ENCODE peak calls at places on chromosomes 5 and 9, in four cellular contexts. K, Q, T and V are unnamed samples.

GRCh38 chr9:115524467-115525059 is 406.6 kb upstream of the TNC start:
- DNase-seq in T (no peak), K (peak), Q (no peak), V (no peak)

GRCh38 chr9:92734931-92735906 is 29.4 kb downstream of the BICD2 start:
- DNase-seq in K (no peak), Q (no peak), T (no peak), V (no peak)

GRCh38 chr5:34699155-34700077 is 43.3 kb downstream of the RAI14 start:
- DNase-seq in Q (no peak), T (no peak), K (no peak), V (no peak)

GRCh38 chr9:93159601-93160418 is 24.1 kb upstream of the WNK2 start:
- DNase-seq in K (peak), T (peak), Q (peak), V (peak)

GRCh38 chr5:6791031-6791577 is 77.9 kb downstream of the TENT4A start:
- DNase-seq in T (no peak), K (no peak), Q (no peak), V (peak)

GRCh38 chr5:1118738-1119137 is 6.9 kb upstream of the SLC12A7 start:
- DNase-seq in Q (no peak), K (no peak), T (no peak), V (no peak)

GRCh38 chr5:113061851-113062631 is 85.4 kb downstream of the DCP2 start:
- DNase-seq in Q (no peak), K (no peak), T (no peak), V (no peak)

GRCh38 chr5:135466178-135467050 is 14.3 kb upstream of the TIFAB start:
- DNase-seq in T (peak), K (peak), Q (peak), V (peak)

GRCh38 chr9:85290019-85290418 is 451.7 kb downstream of the AGTPBP1 start:
- DNase-seq in K (no peak), Q (no peak), T (no peak), V (no peak)

GRCh38 chr5:59036274-59036961 is 453.5 kb downstream of the RAB3C start:
- DNase-seq in Q (peak), K (no peak), T (no peak), V (no peak)

GRCh38 chr9:69149321-69149807 is 24.7 kb upstream of the TJP2 start:
- DNase-seq in Q (no peak), T (no peak), K (no peak), V (peak)

GRCh38 chr5:31213676-31214638 is 20.5 kb downstream of the CDH6 start:
- DNase-seq in Q (no peak), T (no peak), K (no peak), V (no peak)

GRCh38 chr9:4293293-4293931 is 6.5 kb downstream of the GLIS3 start:
- DNase-seq in T (no peak), K (no peak), Q (peak), V (no peak)

GRCh38 chr9:16828335-16829281 is 41.9 kb downstream of the BNC2 start:
- DNase-seq in Q (no peak), K (no peak), T (no peak), V (peak)

GRCh38 chr9:106482733-106483132 is 380.2 kb upstream of the ZNF462 start:
- DNase-seq in T (no peak), K (no peak), Q (no peak), V (no peak)

GRCh38 chr9:135468866-135469521 is 10.6 kb upstream of the PPP1R26 start:
- DNase-seq in K (no peak), Q (no peak), T (no peak), V (no peak)

GRCh38 chr9:28774433-28775029 is 1201.2 kb upstream of the C9orf72 start:
- DNase-seq in T (no peak), K (peak), Q (no peak), V (no peak)

GRCh38 chr5:131303537-131303936 is 39.7 kb downstream of the CDC42SE2 start:
- DNase-seq in K (no peak), Q (no peak), T (no peak), V (no peak)

GRCh38 chr5:103033696-103034095 is 86.2 kb downstream of the GIN1 start:
- DNase-seq in T (no peak), K (no peak), Q (no peak), V (no peak)

GRCh38 chr9:92716557-92716956 is 46.6 kb upstream of the IPPK start:
- DNase-seq in Q (peak), T (peak), K (peak), V (peak)

GRCh38 chr9:36092014-36092413 is 44.5 kb upstream of the GLIPR2 start:
- DNase-seq in T (no peak), Q (no peak), K (no peak), V (no peak)

GRCh38 chr5:34684281-34684979 is 28.3 kb downstream of the RAI14 start:
- DNase-seq in T (no peak), K (no peak), Q (no peak), V (no peak)

GRCh38 chr5:31674371-31674770 is 35.4 kb downstream of the PDZD2 start:
- DNase-seq in K (no peak), Q (no peak), T (no peak), V (no peak)

GRCh38 chr5:56523779-56524178 is 290.6 kb upstream of the ANKRD55 start:
- DNase-seq in Q (no peak), K (no peak), T (no peak), V (no peak)

GRCh38 chr5:1336749-1337489 is 8.0 kb downstream of the CLPTM1L start:
- DNase-seq in K (no peak), T (no peak), Q (no peak), V (no peak)

GRCh38 chr9:16238730-16239129 is 631.7 kb downstream of the BNC2 start:
- DNase-seq in T (no peak), K (no peak), Q (no peak), V (no peak)

GRCh38 chr9:128497824-128498610 is 6.5 kb upstream of the GLE1 start:
- DNase-seq in Q (no peak), K (no peak), T (no peak), V (no peak)

GRCh38 chr5:109324351-109324750 is 85.4 kb downstream of the PJA2 start:
- DNase-seq in K (no peak), T (no peak), Q (no peak), V (no peak)

GRCh38 chr5:60287174-60287771 is 393.7 kb upstream of the PDE4D start:
- DNase-seq in T (no peak), K (no peak), Q (no peak), V (no peak)

GRCh38 chr9:137123459-137123819 is 8.9 kb upstream of the DPP7 start:
- DNase-seq in Q (no peak), T (no peak), K (no peak), V (no peak)

GRCh38 chr5:156870498-156870839 is 20.4 kb downstream of the PPP1R2B start:
- DNase-seq in Q (no peak), K (no peak), T (no peak), V (no peak)

GRCh38 chr5:35830587-35830986 is 26.1 kb upstream of the IL7R start:
- DNase-seq in Q (no peak), T (no peak), K (no peak), V (no peak)

GRCh38 chr5:137743031-137743640 is 7.2 kb upstream of the KLHL3 start:
- DNase-seq in K (peak), T (no peak), Q (peak), V (no peak)

GRCh38 chr9:137273095-137273490 is 4.4 kb upstream of the TOR4A start:
- DNase-seq in T (no peak), K (no peak), Q (no peak), V (no peak)

GRCh38 chr9:132059351-132059750 is 20.3 kb downstream of the MED27 start:
- DNase-seq in K (no peak), T (no peak), Q (no peak), V (no peak)

GRCh38 chr9:133285252-133285775 is 10.3 kb upstream of the ABO start:
- DNase-seq in Q (no peak), T (no peak), K (no peak), V (peak)

GRCh38 chr9:133280387-133280786 is 5.4 kb upstream of the ABO start:
- DNase-seq in T (no peak), Q (no peak), K (no peak), V (peak)

GRCh38 chr9:133286523-133286922 is 11.5 kb upstream of the ABO start:
- DNase-seq in T (no peak), Q (no peak), K (no peak), V (no peak)

GRCh38 chr9:133284362-133284761 is 9.4 kb upstream of the ABO start:
- DNase-seq in K (no peak), Q (no peak), T (no peak), V (no peak)

GRCh38 chr9:133282454-133283238 is 7.6 kb upstream of the ABO start:
- DNase-seq in K (no peak), Q (no peak), T (no peak), V (peak)
- TF ChIP-seq CTCF in K (no peak), Q (no peak), T (no peak), V (no peak)

GRCh38 chr9:113587471-113588031 is 124.0 kb downstream of the RGS3 start:
- DNase-seq in T (no peak), Q (peak), K (no peak), V (no peak)
- TF ChIP-seq CTCF in T (no peak), Q (peak), K (no peak), V (peak)

DNA sequence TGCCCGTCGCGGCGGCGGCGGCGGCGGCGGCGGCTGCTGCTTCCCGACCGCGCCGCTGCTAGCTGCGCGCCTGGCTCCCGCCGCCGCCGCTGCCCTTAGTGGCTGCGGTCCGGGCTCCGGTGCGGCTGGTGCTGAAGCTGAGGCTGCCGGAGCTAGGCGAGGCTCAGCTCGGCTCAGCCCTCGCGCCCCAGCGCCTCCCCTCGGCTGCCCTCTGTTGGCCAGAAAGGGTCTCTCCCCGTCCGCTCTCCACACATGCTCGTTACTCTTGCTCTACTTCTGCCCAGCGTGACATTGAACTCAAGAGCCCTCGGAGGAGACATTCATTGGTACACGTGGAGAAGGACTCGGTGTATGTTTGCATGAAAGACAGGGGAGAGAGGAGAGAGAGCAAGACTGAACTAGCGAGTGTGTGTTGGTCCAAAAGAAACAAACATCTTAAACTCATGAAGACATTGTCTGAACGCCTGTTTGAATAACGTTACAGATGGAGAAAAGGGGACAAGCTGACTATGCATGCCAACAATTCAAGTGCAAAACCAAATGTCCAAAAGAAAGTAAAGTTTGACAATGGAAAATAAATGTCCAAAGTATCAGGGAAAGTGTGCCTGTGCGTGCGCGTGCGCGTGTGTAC is at the start of gene HCN1:
- DNase-seq in T (no peak), Q (peak), K (peak), V (peak)
- TF ChIP-seq CTCF in T (no peak), Q (peak), K (peak), V (peak)

GRCh38 chr9:91485006-91485405 is 61.4 kb upstream of the NFIL3 start:
- DNase-seq in K (no peak), T (no peak), Q (no peak), V (no peak)
- TF ChIP-seq CTCF in K (no peak), T (no peak), Q (no peak), V (no peak)

GRCh38 chr5:91016322-91016721 is 366.8 kb downstream of the ARRDC3 start:
- DNase-seq in Q (no peak), K (no peak), T (no peak), V (no peak)
- TF ChIP-seq CTCF in Q (no peak), K (no peak), T (no peak), V (no peak)

GRCh38 chr5:177131711-177132503 is 1.7 kb upstream of the NSD1 start:
- DNase-seq in K (no peak), T (peak), Q (no peak), V (no peak)
- TF ChIP-seq CTCF in K (no peak), T (no peak), Q (no peak), V (no peak)

DNA sequence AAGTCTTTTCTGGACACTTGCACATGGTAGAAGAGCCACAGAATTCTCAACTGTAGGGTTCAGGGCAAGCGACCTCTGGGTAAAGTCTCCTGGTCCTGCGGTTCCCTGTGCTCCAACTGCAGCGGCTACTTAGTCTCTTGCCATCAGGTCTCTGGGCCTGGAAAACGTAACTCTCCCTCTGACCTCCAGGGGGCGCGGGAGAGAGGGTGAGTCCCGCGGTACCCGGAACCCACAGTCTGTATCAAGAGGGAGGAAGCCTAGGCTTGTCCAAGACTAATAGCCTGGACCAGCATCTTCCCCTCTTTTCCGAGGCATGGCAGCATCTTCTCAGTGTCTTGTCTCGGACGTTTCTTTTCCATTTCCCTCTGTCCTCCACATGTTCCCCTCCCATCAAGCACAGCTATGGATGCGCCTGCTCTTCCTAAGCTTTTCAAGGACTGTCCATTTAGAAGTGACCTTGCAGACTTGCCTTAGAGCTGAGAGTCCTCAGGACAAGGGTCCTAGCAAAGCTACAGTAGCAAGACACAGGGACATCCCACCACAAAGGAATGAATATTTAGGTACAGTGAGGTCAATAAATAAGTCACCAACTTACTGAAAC is 59.3 kb downstream of the FSTL4 start:
- DNase-seq in T (peak), Q (no peak), K (peak), V (no peak)
- TF ChIP-seq CTCF in T (no peak), Q (no peak), K (peak), V (peak)

GRCh38 chr5:40401965-40402364 is 277.8 kb upstream of the PTGER4 start:
- DNase-seq in Q (no peak), K (no peak), T (no peak), V (no peak)
- TF ChIP-seq CTCF in Q (no peak), K (no peak), T (no peak), V (no peak)

DNA sequence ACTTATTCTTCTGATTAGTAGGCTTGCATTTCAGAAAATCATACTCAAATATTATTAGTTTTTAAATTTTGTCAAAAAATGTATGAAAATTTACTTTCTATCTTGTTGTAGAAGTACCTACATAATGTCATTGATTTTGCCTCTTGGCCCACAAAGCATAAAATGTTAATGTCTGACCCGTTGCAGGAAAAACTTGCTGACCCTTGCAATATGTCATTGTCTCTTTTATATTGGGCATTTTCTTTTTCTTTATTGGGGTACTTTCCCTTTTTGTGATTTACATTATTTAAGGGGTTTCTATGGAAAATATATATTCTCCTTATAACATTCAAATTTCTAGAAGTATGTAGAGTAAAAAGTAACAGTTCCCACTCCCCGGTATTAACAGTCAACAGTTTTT is 243.0 kb downstream of the ARHGAP26 start:
- DNase-seq in K (no peak), T (no peak), Q (no peak), V (no peak)
- TF ChIP-seq CTCF in K (no peak), T (no peak), Q (no peak), V (no peak)

GRCh38 chr9:72728031-72728770 is 206.8 kb downstream of the TMC1 start:
- DNase-seq in K (no peak), Q (no peak), T (no peak), V (no peak)
- TF ChIP-seq CTCF in K (no peak), Q (no peak), T (no peak), V (no peak)